ENCODE peak calls at places on chromosome X, in four cellular contexts. Z, N, B and M are unnamed samples.

GRCh38 chrX:44480591-44480990 is 62.1 kb downstream of the FUNDC1 start:
- DNase-seq in B (no peak), Z (no peak), N (no peak), M (no peak)

GRCh38 chrX:9102956-9103355 is 69.0 kb upstream of the FAM9B start:
- DNase-seq in B (no peak), N (no peak), Z (no peak), M (no peak)

GRCh38 chrX:148459343-148459742 is 41.1 kb upstream of the AFF2 start:
- DNase-seq in N (no peak), B (no peak), Z (no peak), M (peak)

GRCh38 chrX:103520391-103520790 is 1.1 kb upstream of the RAB40A start:
- DNase-seq in B (no peak), N (peak), Z (no peak), M (no peak)

GRCh38 chrX:152912121-152912520 is 14.3 kb downstream of the ZNF185 start:
- DNase-seq in N (no peak), Z (no peak), B (no peak), M (no peak)

GRCh38 chrX:139974496-139974895 is 9.2 kb upstream of the CXorf66 start:
- DNase-seq in N (no peak), Z (no peak), B (no peak), M (no peak)

GRCh38 chrX:10612215-10612614 is 8.2 kb downstream of the MID1 start:
- DNase-seq in B (no peak), Z (peak), N (no peak), M (no peak)

GRCh38 chrX:104173841-104174240 is 7.6 kb downstream of the FAM199X start:
- DNase-seq in B (no peak), Z (no peak), N (no peak), M (no peak)

GRCh38 chrX:119042040-119042439 is 30.8 kb upstream of the CT47C1 start:
- DNase-seq in B (no peak), Z (no peak), N (no peak), M (no peak)

GRCh38 chrX:120781416-120781815 is 94.2 kb downstream of the CT47B1 start:
- DNase-seq in B (no peak), Z (peak), N (no peak), M (no peak)

GRCh38 chrX:134676440-134676839 is 18.2 kb upstream of the PLAC1 start:
- DNase-seq in Z (peak), B (no peak), N (no peak), M (no peak)

GRCh38 chrX:74015379-74016019 is 288.5 kb upstream of the ZCCHC13 start:
- DNase-seq in B (peak), N (peak), Z (peak), M (peak)

GRCh38 chrX:77564824-77565223 is 117.6 kb downstream of the FGF16 start:
- DNase-seq in Z (peak), N (no peak), B (no peak), M (no peak)

GRCh38 chrX:143058096-143058495 is 32.4 kb downstream of the SPANXN4 start:
- DNase-seq in Z (no peak), B (no peak), N (peak), M (no peak)

GRCh38 chrX:133699023-133699728 is 283.9 kb upstream of the GPC4 start:
- DNase-seq in N (no peak), B (no peak), Z (no peak), M (no peak)

GRCh38 chrX:33339219-33339618 is 127.9 kb upstream of the DMD start:
- DNase-seq in B (no peak), Z (no peak), N (no peak), M (no peak)

GRCh38 chrX:153582896-153583295 is 16.0 kb downstream of the CCNQ start:
- DNase-seq in N (no peak), Z (peak), B (peak), M (peak)

GRCh38 chrX:72130762-72131231 is 918 bp downstream of the RTL5 start:
- DNase-seq in B (no peak), N (no peak), Z (no peak), M (no peak)

GRCh38 chrX:42149786-42150185 is 226.4 kb upstream of the CASK start:
- DNase-seq in B (no peak), Z (no peak), N (no peak), M (no peak)

GRCh38 chrX:153865685-153866084 is 20.3 kb downstream of the L1CAM start:
- DNase-seq in Z (no peak), N (no peak), B (no peak), M (no peak)

GRCh38 chrX:57680160-57680559 is at the start of gene NLRP2B:
- DNase-seq in B (no peak), Z (no peak), N (no peak), M (no peak)

GRCh38 chrX:107894038-107894437 is 68.4 kb downstream of the MID2 start:
- DNase-seq in N (peak), B (peak), Z (peak), M (peak)

GRCh38 chrX:20514358-20514757 is 247.6 kb upstream of the RPS6KA3 start:
- DNase-seq in N (no peak), B (no peak), Z (peak), M (no peak)

GRCh38 chrX:129782706-129783105 is 3.0 kb downstream of the SASH3 start:
- DNase-seq in N (no peak), B (no peak), Z (no peak), M (no peak)

GRCh38 chrX:101057095-101057714 is 5.3 kb upstream of the TRMT2B start:
- DNase-seq in B (no peak), Z (peak), N (no peak), M (no peak)

GRCh38 chrX:108020631-108021030 is 24.2 kb upstream of the VSIG1 start:
- DNase-seq in B (no peak), N (peak), Z (peak), M (no peak)

GRCh38 chrX:23637187-23637586 is 30.1 kb upstream of the PRDX4 start:
- DNase-seq in B (no peak), N (no peak), Z (no peak), M (no peak)